ENCODE peak calls at places on chromosome X, in nine cellular contexts. Y, O, T, M, Q, D, A, F and K are unnamed samples.
A peak's percentile ranks its signal among the peaks of the same experiment; 100 is the strongest.

GRCh38 chrX:56728752-56729151 is 291 bp upstream of the NBDY start:
- DNase-seq in O (peak; percentile 5), A (no peak), Q (peak; percentile 5), D (peak; percentile 44), Y (no peak), F (peak; percentile 5), T (no peak), M (no peak), K (no peak)

GRCh38 chrX:66049056-66049455 is 9.2 kb upstream of the VSIG4 start:
- DNase-seq in O (no peak), F (no peak), Y (no peak), D (no peak), M (no peak), T (no peak), A (no peak), Q (no peak), K (no peak)

GRCh38 chrX:23901065-23901464 is 6.7 kb downstream of the APOO start:
- DNase-seq in Y (no peak), Q (peak; percentile 22), T (no peak), A (peak; percentile 73), D (peak; percentile 94), F (no peak), O (peak; percentile 84), M (peak; percentile 71), K (no peak)

GRCh38 chrX:111039606-111040005 is 56.4 kb upstream of the PAK3 start:
- DNase-seq in M (no peak), F (no peak), Y (no peak), O (no peak), A (no peak), D (peak; percentile 35), T (no peak), Q (no peak), K (no peak)

GRCh38 chrX:136643243-136643642 is 4.7 kb upstream of the CD40LG start:
- DNase-seq in O (no peak), D (no peak), M (no peak), A (no peak), Y (no peak), T (no peak), F (no peak), Q (no peak), K (no peak)

GRCh38 chrX:102768984-102769761 is 48.6 kb downstream of the GPRASP3 start:
- DNase-seq in A (peak; percentile 89), T (peak; percentile 56), O (peak; percentile 88), M (peak; percentile 39), Q (peak; percentile 91), Y (peak; percentile 69), D (peak; percentile 90), F (peak; percentile 83), K (peak; percentile 17)

GRCh38 chrX:101206471-101206870 is 13.1 kb upstream of the DRP2 start:
- DNase-seq in O (peak; percentile 58), M (no peak), D (peak; percentile 48), A (peak; percentile 13), F (no peak), Y (no peak), T (no peak), Q (no peak), K (no peak)

GRCh38 chrX:68894513-68895338 is 65.9 kb downstream of the EFNB1 start:
- DNase-seq in T (peak; percentile 67), Q (peak; percentile 61), F (peak; percentile 37), Y (peak; percentile 63), A (no peak), M (no peak), D (peak; percentile 67), O (peak; percentile 18), K (no peak)

GRCh38 chrX:130874751-130875150 is 28.3 kb downstream of the ENOX2 start:
- DNase-seq in Q (no peak), A (no peak), T (no peak), Y (no peak), M (no peak), F (no peak), D (peak; percentile 1), O (peak; percentile 52), K (no peak)

GRCh38 chrX:132219343-132219768 is at the start of gene RAP2C:
- DNase-seq in A (peak; percentile 53), M (no peak), Q (peak; percentile 82), D (peak; percentile 73), Y (peak; percentile 81), F (peak; percentile 80), T (peak; percentile 79), O (peak; percentile 54), K (peak; percentile 16)

GRCh38 chrX:125953769-125954168 is 212.3 kb downstream of the DCAF12L2 start:
- DNase-seq in M (peak; percentile 16), Q (no peak), D (peak; percentile 18), T (no peak), F (no peak), Y (no peak), A (no peak), O (no peak), K (no peak)

GRCh38 chrX:39899876-39900787 is 197.6 kb downstream of the BCOR start:
- DNase-seq in O (no peak), D (peak; percentile 68), F (no peak), Q (no peak), M (no peak), Y (no peak), T (no peak), A (no peak), K (no peak)

DNA sequence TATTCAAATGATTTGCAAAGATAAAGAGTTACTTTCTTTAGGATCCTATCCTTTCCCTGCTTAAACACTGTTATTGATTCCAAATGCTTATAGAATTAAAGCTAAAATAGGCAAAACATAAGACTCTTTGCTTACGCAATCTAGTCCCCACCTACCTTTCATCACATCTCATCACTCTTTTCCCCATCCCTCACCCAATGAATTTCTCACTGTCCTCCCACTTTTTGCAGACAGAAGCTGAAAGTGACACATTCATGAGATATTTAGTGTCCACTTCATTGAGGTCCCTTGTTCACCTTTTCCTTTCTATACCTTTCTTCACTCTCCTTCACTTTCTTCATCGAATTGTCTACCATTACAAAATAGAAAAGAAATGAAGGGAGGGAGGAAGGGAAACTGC is 424 bp downstream of the SATL1 start:
- DNase-seq in F (no peak), Y (no peak), Q (no peak), O (no peak), A (no peak), T (no peak), D (no peak), M (no peak), K (no peak)
- H3K4me3 ChIP-seq in F (no peak overlapping the region), Y (peak overlapping the region; percentile 64), Q (no peak overlapping the region), O (peak overlapping the region; percentile 90), A (no peak overlapping the region), T (peak overlapping the region; percentile 56), D (no peak overlapping the region), M (peak overlapping the region; percentile 78), K (no peak overlapping the region)

GRCh38 chrX:138710866-138711331 is 618 bp downstream of the FGF13 start:
- DNase-seq in Q (no peak), D (no peak), M (no peak), Y (no peak), T (peak; percentile 16), F (no peak), A (no peak), O (no peak), K (no peak)

GRCh38 chrX:138708268-138708667 is 3.2 kb downstream of the FGF13 start:
- DNase-seq in F (no peak), Y (no peak), T (no peak), M (no peak), O (no peak), A (no peak), Q (no peak), D (no peak), K (no peak)

GRCh38 chrX:138709886-138710285 is 1.6 kb downstream of the FGF13 start:
- DNase-seq in D (no peak), F (no peak), T (no peak), Q (no peak), Y (no peak), O (no peak), M (no peak), A (no peak), K (no peak)

GRCh38 chrX:138711399-138712347 is at the start of gene FGF13:
- DNase-seq in A (no peak), T (peak; percentile 20), M (no peak), D (peak; percentile 11), F (no peak), O (no peak), Q (peak; percentile 2), Y (peak; percentile 20), K (no peak)

DNA sequence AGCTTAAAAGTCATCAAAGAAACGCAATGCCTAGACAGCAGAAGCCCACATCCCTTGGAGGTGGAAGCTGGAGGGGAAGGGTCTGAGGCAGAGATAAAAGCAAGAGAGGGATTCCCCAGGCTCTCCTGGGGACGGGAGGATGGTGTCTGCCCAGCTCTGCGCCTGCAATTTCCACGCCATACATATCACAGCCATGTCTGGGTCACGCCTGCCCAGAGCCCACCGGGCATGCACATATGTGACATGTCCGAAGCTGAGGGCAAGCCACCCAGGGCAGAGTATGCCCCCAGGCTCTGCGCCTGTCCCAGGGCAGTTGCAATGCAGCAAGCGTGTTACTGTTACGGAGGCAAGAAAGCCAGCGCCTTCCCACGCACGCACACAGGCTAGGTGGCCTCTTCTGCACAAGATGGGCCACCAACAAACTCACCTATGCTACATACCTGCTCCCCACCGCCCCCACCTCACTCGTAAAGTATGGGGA is 1.2 kb downstream of the FGF13 start:
- DNase-seq in M (no peak), Y (no peak), D (no peak), A (no peak), O (no peak), F (no peak), Q (no peak), T (peak; percentile 14), K (no peak)
- H3K4me3 ChIP-seq in M (peak overlapping the region; percentile 40), Y (peak overlapping the region; percentile 60), D (no peak overlapping the region), A (no peak overlapping the region), O (no peak overlapping the region), F (peak overlapping the region; percentile 40), Q (no peak overlapping the region), T (peak overlapping the region; percentile 49), K (peak overlapping the region; percentile 40)

GRCh38 chrX:48939417-48940228 is 17.8 kb downstream of the OTUD5 start:
- DNase-seq in T (no peak), A (no peak), D (no peak), Q (no peak), M (no peak), O (no peak), Y (no peak), F (no peak), K (no peak)
- H3K4me3 ChIP-seq in T (no peak overlapping the region), A (no peak overlapping the region), D (no peak overlapping the region), Q (no peak overlapping the region), M (no peak overlapping the region), O (no peak overlapping the region), Y (no peak overlapping the region), F (no peak overlapping the region), K (no peak overlapping the region)

DNA sequence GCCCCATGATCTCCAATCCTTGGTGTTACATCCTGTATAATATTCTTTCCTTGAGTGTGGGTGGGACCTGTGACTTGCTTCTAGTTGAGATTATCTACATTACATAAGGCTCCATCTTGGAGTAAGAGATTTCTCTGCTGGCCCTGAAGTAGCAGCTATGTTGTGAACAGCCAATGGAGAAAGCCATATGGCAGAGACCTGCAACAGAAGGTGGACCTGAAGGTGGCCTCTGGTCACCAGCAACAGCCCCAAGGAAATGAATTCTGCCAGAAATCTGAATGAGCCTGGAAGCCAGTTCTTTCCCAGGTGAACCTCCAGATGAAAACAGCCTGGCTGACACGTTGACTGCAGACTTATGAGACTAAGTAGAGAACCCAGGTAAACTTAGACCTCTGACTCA is 2.3 kb upstream of the INTS6L start:
- DNase-seq in D (no peak), A (no peak), Y (no peak), O (no peak), Q (no peak), M (no peak), F (no peak), T (no peak), K (no peak)
- H3K4me3 ChIP-seq in D (no peak overlapping the region), A (no peak overlapping the region), Y (no peak overlapping the region), O (no peak overlapping the region), Q (no peak overlapping the region), M (no peak overlapping the region), F (no peak overlapping the region), T (no peak overlapping the region), K (no peak overlapping the region)

GRCh38 chrX:48896611-48897011 is 957 bp downstream of the TIMM17B start:
- DNase-seq in M (no peak), T (no peak), F (no peak), O (no peak), Q (no peak), A (no peak), D (no peak), Y (no peak), K (no peak)
- H3K4me3 ChIP-seq in M (peak overlapping the region; percentile 81), T (peak overlapping the region; percentile 69), F (peak overlapping the region; percentile 68), O (peak overlapping the region; percentile 78), Q (no peak overlapping the region), A (peak overlapping the region; percentile 77), D (peak overlapping the region; percentile 68), Y (peak overlapping the region; percentile 78), K (peak overlapping the region; percentile 74)